ENCODE peak calls at places on chromosomes 3 and 15, in nine cellular contexts. I is psoas muscle; R is neural progenitor cell; Q is bronchial epithelial cell; B is CD8-positive, alpha-beta memory T cell; H is heart left ventricle; C is brain microvascular endothelial cell; N is pancreas; L is endodermal cell. T is an unnamed sample.

GRCh38 chr3:16113704-16114103 is 60.8 kb upstream of the GALNT15 start:
- DNase-seq in I (no peak), R (no peak), Q (peak), B (no peak), H (no peak), C (peak), N (no peak), L (no peak), T (no peak)

GRCh38 chr15:82046668-82047492 is 1.1 kb upstream of the MEX3B start:
- DNase-seq in I (peak), R (peak), Q (peak), B (peak), H (peak), C (peak), N (peak), L (peak), T (peak)

GRCh38 chr3:8759038-8759755 is 10.2 kb downstream of the OXTR start:
- DNase-seq in I (no peak), R (no peak), Q (no peak), B (no peak), H (no peak), C (no peak), N (no peak), L (peak), T (no peak)

GRCh38 chr3:54954019-54954418 is 26.2 kb upstream of the LRTM1 start:
- DNase-seq in I (no peak), R (peak), Q (peak), B (no peak), H (no peak), C (peak), N (no peak), L (peak), T (peak)

GRCh38 chr3:148911173-148911572 is 46.1 kb downstream of the CPA3 start:
- DNase-seq in I (no peak), R (no peak), Q (peak), B (no peak), H (no peak), C (no peak), N (no peak), L (no peak), T (no peak)

GRCh38 chr15:82856397-82857170 is 47.2 kb downstream of the WHAMM start:
- DNase-seq in I (peak), R (peak), Q (no peak), B (no peak), H (no peak), C (no peak), N (peak), L (no peak), T (no peak)

GRCh38 chr3:67329358-67329757 is 325.1 kb downstream of the SUCLG2 start:
- DNase-seq in I (no peak), R (no peak), Q (no peak), B (no peak), H (no peak), C (no peak), N (no peak), L (no peak), T (no peak)

GRCh38 chr3:48446425-48447193 is at the start of gene ATRIP:
- DNase-seq in I (peak), R (peak), Q (peak), B (peak), H (peak), C (peak), N (peak), L (peak), T (no peak)

GRCh38 chr3:50248387-50248786 is 12.4 kb downstream of the GNAI2 start:
- DNase-seq in I (no peak), R (no peak), Q (peak), B (no peak), H (peak), C (no peak), N (no peak), L (no peak), T (no peak)

GRCh38 chr3:184679056-184679502 is 32.8 kb downstream of the MAGEF1 start:
- DNase-seq in I (peak), R (peak), Q (no peak), B (no peak), H (peak), C (no peak), N (no peak), L (peak), T (no peak)

GRCh38 chr3:171700157-171700556 is 110.1 kb downstream of the PLD1 start:
- DNase-seq in I (no peak), R (no peak), Q (no peak), B (no peak), H (no peak), C (no peak), N (no peak), L (no peak), T (no peak)

GRCh38 chr3:108062051-108062450 is 28.8 kb downstream of the CD47 start:
- DNase-seq in I (no peak), R (no peak), Q (no peak), B (no peak), H (no peak), C (no peak), N (no peak), L (no peak), T (no peak)

GRCh38 chr3:64988188-64988587 is 300.4 kb upstream of the ADAMTS9 start:
- DNase-seq in I (no peak), R (no peak), Q (peak), B (no peak), H (no peak), C (no peak), N (no peak), L (no peak), T (no peak)

GRCh38 chr15:60656491-60657284 is 177.7 kb upstream of the ICE2 start:
- DNase-seq in I (no peak), R (no peak), Q (no peak), B (no peak), H (no peak), C (no peak), N (no peak), L (no peak), T (no peak)

GRCh38 chr15:60661075-60661645 is 182.2 kb upstream of the ICE2 start:
- DNase-seq in I (no peak), R (no peak), Q (no peak), B (no peak), H (no peak), C (no peak), N (no peak), L (no peak), T (no peak)

GRCh38 chr15:60656041-60656440 is 177.1 kb upstream of the ICE2 start:
- DNase-seq in I (no peak), R (no peak), Q (no peak), B (no peak), H (no peak), C (no peak), N (no peak), L (no peak), T (no peak)

GRCh38 chr15:60655252-60655651 is 176.3 kb upstream of the ICE2 start:
- DNase-seq in I (no peak), R (no peak), Q (no peak), B (no peak), H (no peak), C (no peak), N (no peak), L (peak), T (no peak)

GRCh38 chr15:60660290-60661051 is 181.5 kb upstream of the ICE2 start:
- DNase-seq in I (no peak), R (no peak), Q (peak), B (no peak), H (no peak), C (peak), N (no peak), L (no peak), T (peak)
- H3K4me3 ChIP-seq in I (no peak), R (no peak), Q (no peak), B (no peak), H (no peak), C (no peak), N (no peak), L (no peak), T (no peak)

GRCh38 chr15:96347181-96348111 is 16.9 kb downstream of the NR2F2 start:
- DNase-seq in I (peak), R (peak), Q (no peak), B (no peak), H (no peak), C (peak), N (no peak), L (peak), T (no peak)
- H3K4me3 ChIP-seq in I (peak), R (peak), Q (no peak), B (no peak), H (peak), C (peak), N (no peak), L (peak), T (peak)

GRCh38 chr3:175224051-175224450 is 364.9 kb downstream of the NAALADL2 start:
- DNase-seq in I (no peak), R (no peak), Q (no peak), B (no peak), H (peak), C (no peak), N (peak), L (no peak), T (no peak)
- H3K4me3 ChIP-seq in I (no peak), R (no peak), Q (no peak), B (no peak), H (no peak), C (no peak), N (no peak), L (no peak), T (no peak)

GRCh38 chr15:88995449-88995848 is 82.3 kb upstream of the MFGE8 start:
- DNase-seq in I (no peak), R (peak), Q (no peak), B (no peak), H (no peak), C (no peak), N (no peak), L (peak), T (no peak)

GRCh38 chr15:88992216-88992615 is 79.0 kb upstream of the MFGE8 start:
- DNase-seq in I (no peak), R (no peak), Q (no peak), B (no peak), H (no peak), C (no peak), N (no peak), L (no peak), T (no peak)

GRCh38 chr15:88992912-88993376 is 79.8 kb upstream of the MFGE8 start:
- DNase-seq in I (no peak), R (no peak), Q (no peak), B (no peak), H (no peak), C (no peak), N (no peak), L (no peak), T (no peak)

GRCh38 chr15:88993662-88994061 is 80.5 kb upstream of the MFGE8 start:
- DNase-seq in I (no peak), R (no peak), Q (no peak), B (no peak), H (no peak), C (no peak), N (no peak), L (no peak), T (no peak)

DNA sequence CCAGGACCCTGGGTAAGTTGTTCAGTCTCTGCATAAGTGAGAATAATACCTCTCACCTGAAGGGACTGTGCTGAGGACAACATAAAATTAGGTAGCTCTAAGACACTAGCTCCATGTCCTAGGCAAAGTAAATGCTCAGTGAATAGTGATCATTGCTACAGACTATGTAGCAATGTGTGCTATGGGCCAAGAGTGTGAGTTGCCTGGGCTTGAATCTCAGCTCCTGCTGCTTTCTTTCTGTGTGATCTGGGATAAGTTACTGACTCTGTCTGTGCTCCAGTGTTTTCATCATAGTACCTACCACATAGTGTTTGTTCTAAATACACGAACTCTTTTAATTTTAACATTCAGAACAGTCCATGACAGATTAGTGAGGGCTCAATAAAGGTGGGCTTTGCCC is 81.1 kb upstream of the MFGE8 start:
- DNase-seq in I (no peak), R (no peak), Q (no peak), B (no peak), H (no peak), C (no peak), N (no peak), L (no peak), T (no peak)
- H3K4me3 ChIP-seq in I (no peak), R (no peak), Q (no peak), B (no peak), H (no peak), C (no peak), N (no peak), L (no peak), T (no peak)

GRCh38 chr3:98894791-98895576 is 6.5 kb downstream of the DCBLD2 start:
- DNase-seq in I (no peak), R (no peak), Q (no peak), B (no peak), H (no peak), C (no peak), N (no peak), L (no peak), T (no peak)

GRCh38 chr3:98901032-98901464 is 447 bp downstream of the DCBLD2 start:
- DNase-seq in I (peak), R (peak), Q (peak), B (no peak), H (peak), C (peak), N (peak), L (peak), T (no peak)

GRCh38 chr3:98901465-98902174 is at the start of gene DCBLD2:
- DNase-seq in I (peak), R (peak), Q (peak), B (peak), H (peak), C (peak), N (peak), L (peak), T (peak)

GRCh38 chr3:98900265-98901031 is 1.0 kb downstream of the DCBLD2 start:
- DNase-seq in I (no peak), R (peak), Q (no peak), B (no peak), H (no peak), C (no peak), N (no peak), L (no peak), T (no peak)

GRCh38 chr3:98897701-98898100 is 3.8 kb downstream of the DCBLD2 start:
- DNase-seq in I (no peak), R (no peak), Q (no peak), B (no peak), H (no peak), C (no peak), N (no peak), L (no peak), T (no peak)
- H3K4me3 ChIP-seq in I (no peak), R (peak), Q (no peak), B (no peak), H (no peak), C (peak), N (no peak), L (peak), T (peak)

GRCh38 chr3:29926391-29926790 is 645.5 kb downstream of the RBMS3 start:
- DNase-seq in I (no peak), R (no peak), Q (no peak), B (no peak), H (no peak), C (no peak), N (no peak), L (no peak), T (no peak)
- H3K4me3 ChIP-seq in I (no peak), R (no peak), Q (no peak), B (no peak), H (no peak), C (no peak), N (no peak), L (no peak), T (no peak)

GRCh38 chr3:189368384-189368783 is 196.6 kb downstream of the TPRG1 start:
- DNase-seq in I (no peak), R (no peak), Q (no peak), B (no peak), H (no peak), C (no peak), N (no peak), L (no peak), T (no peak)
- H3K4me3 ChIP-seq in I (no peak), R (no peak), Q (no peak), B (no peak), H (no peak), C (no peak), N (no peak), L (no peak), T (no peak)

GRCh38 chr3:75983609-75984290 is 198.4 kb upstream of the ZNF717 start:
- DNase-seq in I (no peak), R (no peak), Q (no peak), B (no peak), H (no peak), C (no peak), N (no peak), L (no peak), T (no peak)
- H3K4me3 ChIP-seq in I (no peak), R (no peak), Q (no peak), B (no peak), H (no peak), C (no peak), N (no peak), L (no peak), T (no peak)

GRCh38 chr3:86991840-86992430 is 986 bp upstream of the VGLL3 start:
- DNase-seq in I (no peak), R (no peak), Q (peak), B (no peak), H (no peak), C (peak), N (no peak), L (no peak), T (no peak)
- H3K4me3 ChIP-seq in I (peak), R (peak), Q (peak), B (no peak), H (peak), C (peak), N (no peak), L (peak), T (peak)

GRCh38 chr15:59999064-59999377 is 5.1 kb upstream of the FOXB1 start:
- DNase-seq in I (no peak), R (peak), Q (no peak), B (no peak), H (no peak), C (no peak), N (no peak), L (peak), T (no peak)
- H3K4me3 ChIP-seq in I (no peak), R (peak), Q (no peak), B (no peak), H (no peak), C (no peak), N (no peak), L (peak), T (no peak)

T was measured in AG04449.